ENCODE peak calls at places on chromosomes 13 and 19, in four cellular contexts. One of them, this sample, is unnamed.

GRCh38 chr19:46056536-46056935 is 15.7 kb upstream of the IGFL4 start:
- DNase-seq in body of pancreas: no peak
- DNase-seq in esophagus squamous epithelium: no peak
- DNase-seq in heart left ventricle: no peak
- DNase-seq in this sample: no peak

GRCh38 chr19:51689751-51690358 is 3.3 kb upstream of the SPACA6 start:
- DNase-seq in body of pancreas: no peak
- DNase-seq in esophagus squamous epithelium: no peak
- DNase-seq in heart left ventricle: peak
- DNase-seq in this sample: no peak

GRCh38 chr19:48501446-48501960 is 10.1 kb downstream of the LMTK3 start:
- DNase-seq in esophagus squamous epithelium: no peak
- DNase-seq in body of pancreas: peak
- DNase-seq in heart left ventricle: no peak
- DNase-seq in this sample: no peak

GRCh38 chr13:73168993-73169401 is 110.2 kb downstream of the KLF5 start:
- DNase-seq in esophagus squamous epithelium: no peak
- DNase-seq in heart left ventricle: no peak
- DNase-seq in body of pancreas: no peak
- DNase-seq in this sample: peak

GRCh38 chr19:55179570-55180484 is at the start of gene SYT5:
- DNase-seq in heart left ventricle: no peak
- DNase-seq in esophagus squamous epithelium: no peak
- DNase-seq in body of pancreas: peak
- DNase-seq in this sample: no peak

GRCh38 chr19:48391100-48392005 is at the start of gene KDELR1:
- DNase-seq in body of pancreas: peak
- DNase-seq in esophagus squamous epithelium: no peak
- DNase-seq in heart left ventricle: peak
- DNase-seq in this sample: peak

GRCh38 chr19:9914315-9915207 is 21.8 kb downstream of the OLFM2 start:
- DNase-seq in body of pancreas: peak
- DNase-seq in heart left ventricle: peak
- DNase-seq in esophagus squamous epithelium: no peak
- DNase-seq in this sample: no peak

GRCh38 chr19:50531171-50531612 is 17.5 kb upstream of the ASPDH start:
- DNase-seq in esophagus squamous epithelium: no peak
- DNase-seq in body of pancreas: no peak
- DNase-seq in heart left ventricle: no peak
- DNase-seq in this sample: no peak

GRCh38 chr13:31073859-31074718 is 87.6 kb downstream of the HSPH1 start:
- DNase-seq in body of pancreas: no peak
- DNase-seq in esophagus squamous epithelium: no peak
- DNase-seq in heart left ventricle: no peak
- DNase-seq in this sample: no peak

GRCh38 chr13:103178986-103179695 is 112.9 kb upstream of the SLC10A2 start:
- DNase-seq in heart left ventricle: no peak
- DNase-seq in esophagus squamous epithelium: no peak
- DNase-seq in body of pancreas: no peak
- DNase-seq in this sample: no peak

GRCh38 chr13:111847964-111848363 is 219.0 kb upstream of the SOX1 start:
- DNase-seq in heart left ventricle: no peak
- DNase-seq in esophagus squamous epithelium: no peak
- DNase-seq in body of pancreas: no peak
- DNase-seq in this sample: no peak

GRCh38 chr13:27259831-27260230 is 8.5 kb downstream of the RPL21 start:
- DNase-seq in heart left ventricle: no peak
- DNase-seq in esophagus squamous epithelium: no peak
- DNase-seq in body of pancreas: no peak
- DNase-seq in this sample: no peak

GRCh38 chr19:3544742-3545668 is 6.0 kb downstream of the TEKTIP1 start:
- DNase-seq in body of pancreas: peak
- DNase-seq in heart left ventricle: peak
- DNase-seq in esophagus squamous epithelium: no peak
- DNase-seq in this sample: no peak

GRCh38 chr13:112106467-112107141 is 39.7 kb downstream of the SOX1 start:
- DNase-seq in body of pancreas: no peak
- DNase-seq in heart left ventricle: no peak
- DNase-seq in esophagus squamous epithelium: no peak
- DNase-seq in this sample: no peak

GRCh38 chr13:102309110-102309509 is 92.7 kb downstream of the FGF14 start:
- DNase-seq in body of pancreas: no peak
- DNase-seq in esophagus squamous epithelium: no peak
- DNase-seq in heart left ventricle: no peak
- DNase-seq in this sample: no peak

GRCh38 chr19:5403968-5404640 is 51.1 kb upstream of the ZNRF4 start:
- DNase-seq in esophagus squamous epithelium: no peak
- DNase-seq in heart left ventricle: peak
- DNase-seq in body of pancreas: peak
- DNase-seq in this sample: peak

GRCh38 chr19:47768604-47769003 is 9.9 kb upstream of the SELENOW start:
- DNase-seq in heart left ventricle: no peak
- DNase-seq in esophagus squamous epithelium: no peak
- DNase-seq in body of pancreas: no peak
- DNase-seq in this sample: no peak

GRCh38 chr13:30766234-30766633 is 30.9 kb downstream of the ALOX5AP start:
- DNase-seq in body of pancreas: no peak
- DNase-seq in esophagus squamous epithelium: no peak
- DNase-seq in heart left ventricle: no peak
- DNase-seq in this sample: no peak

GRCh38 chr13:29266261-29266660 is 329.2 kb downstream of the SLC7A1 start:
- DNase-seq in body of pancreas: no peak
- DNase-seq in heart left ventricle: no peak
- DNase-seq in esophagus squamous epithelium: no peak
- DNase-seq in this sample: no peak

GRCh38 chr19:46766569-46767317 is 20.5 kb upstream of the STRN4 start:
- DNase-seq in esophagus squamous epithelium: no peak
- DNase-seq in heart left ventricle: no peak
- DNase-seq in body of pancreas: no peak
- DNase-seq in this sample: no peak

DNA sequence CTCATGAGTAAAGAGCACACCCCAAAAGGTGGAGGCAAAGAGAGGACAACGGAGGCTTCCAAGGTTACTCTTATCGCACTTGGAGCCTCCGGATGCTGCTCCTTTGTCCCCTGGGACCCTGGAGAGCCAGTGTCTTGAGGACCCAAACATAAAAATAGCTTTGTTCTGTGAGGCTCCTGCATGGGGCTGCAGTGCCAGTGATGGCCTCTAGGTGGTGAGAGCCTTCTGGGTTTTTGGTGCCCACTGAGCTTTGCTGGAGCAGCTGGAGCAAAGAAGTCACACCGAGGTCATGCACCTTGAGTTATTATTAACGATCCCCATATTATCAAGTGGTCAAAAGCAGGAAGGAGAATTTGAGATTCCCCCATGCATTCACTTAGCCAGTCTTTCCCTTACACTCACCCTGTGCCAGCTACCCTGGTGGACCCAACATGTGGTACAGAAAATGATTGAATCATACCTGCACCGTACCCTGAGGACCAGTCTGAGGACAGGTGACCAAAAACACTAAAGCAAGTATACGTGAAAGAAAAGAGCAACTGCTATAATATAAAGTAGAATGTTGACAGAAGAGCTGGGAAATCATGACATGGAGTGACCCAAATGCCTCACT is 41.5 kb downstream of the ZNF682 start:
- DNase-seq in heart left ventricle: peak
- DNase-seq in esophagus squamous epithelium: no peak
- DNase-seq in body of pancreas: peak
- DNase-seq in this sample: no peak
- TF ChIP-seq CTCF in heart left ventricle: peak
- TF ChIP-seq CTCF in esophagus squamous epithelium: peak
- TF ChIP-seq CTCF in body of pancreas: peak
- TF ChIP-seq CTCF in this sample: peak

GRCh38 chr19:44757735-44758505 is 9.4 kb downstream of the BCL3 start:
- DNase-seq in heart left ventricle: peak
- DNase-seq in body of pancreas: peak
- DNase-seq in esophagus squamous epithelium: no peak
- DNase-seq in this sample: no peak
- TF ChIP-seq CTCF in heart left ventricle: peak
- TF ChIP-seq CTCF in body of pancreas: no peak
- TF ChIP-seq CTCF in esophagus squamous epithelium: no peak
- TF ChIP-seq CTCF in this sample: no peak

GRCh38 chr13:33066329-33066728 is 50.1 kb downstream of the KL start:
- DNase-seq in heart left ventricle: no peak
- DNase-seq in esophagus squamous epithelium: no peak
- DNase-seq in body of pancreas: no peak
- DNase-seq in this sample: no peak

GRCh38 chr13:33072759-33073158 is 56.5 kb downstream of the KL start:
- DNase-seq in esophagus squamous epithelium: no peak
- DNase-seq in heart left ventricle: no peak
- DNase-seq in body of pancreas: no peak
- DNase-seq in this sample: no peak

GRCh38 chr13:33072282-33072681 is 56.1 kb downstream of the KL start:
- DNase-seq in esophagus squamous epithelium: no peak
- DNase-seq in body of pancreas: no peak
- DNase-seq in heart left ventricle: no peak
- DNase-seq in this sample: no peak

GRCh38 chr13:33070713-33071112 is 54.5 kb downstream of the KL start:
- DNase-seq in body of pancreas: no peak
- DNase-seq in esophagus squamous epithelium: no peak
- DNase-seq in heart left ventricle: no peak
- DNase-seq in this sample: no peak

GRCh38 chr13:33069365-33069764 is 53.1 kb downstream of the KL start:
- DNase-seq in esophagus squamous epithelium: no peak
- DNase-seq in heart left ventricle: no peak
- DNase-seq in body of pancreas: no peak
- DNase-seq in this sample: no peak
- TF ChIP-seq CTCF in esophagus squamous epithelium: no peak
- TF ChIP-seq CTCF in heart left ventricle: peak
- TF ChIP-seq CTCF in body of pancreas: peak
- TF ChIP-seq CTCF in this sample: no peak

GRCh38 chr13:20057214-20057613 is 98.7 kb downstream of the ZMYM2 start:
- DNase-seq in body of pancreas: no peak
- DNase-seq in heart left ventricle: no peak
- DNase-seq in esophagus squamous epithelium: no peak
- DNase-seq in this sample: no peak

GRCh38 chr13:20058476-20058875 is 99.9 kb downstream of the ZMYM2 start:
- DNase-seq in body of pancreas: no peak
- DNase-seq in heart left ventricle: no peak
- DNase-seq in esophagus squamous epithelium: no peak
- DNase-seq in this sample: no peak

GRCh38 chr13:20053891-20054290 is 95.4 kb downstream of the ZMYM2 start:
- DNase-seq in esophagus squamous epithelium: no peak
- DNase-seq in body of pancreas: no peak
- DNase-seq in heart left ventricle: no peak
- DNase-seq in this sample: no peak

GRCh38 chr13:20054586-20054985 is 96.1 kb downstream of the ZMYM2 start:
- DNase-seq in heart left ventricle: no peak
- DNase-seq in body of pancreas: no peak
- DNase-seq in esophagus squamous epithelium: no peak
- DNase-seq in this sample: no peak

GRCh38 chr13:20057963-20058362 is 99.4 kb downstream of the ZMYM2 start:
- DNase-seq in heart left ventricle: no peak
- DNase-seq in esophagus squamous epithelium: no peak
- DNase-seq in body of pancreas: no peak
- DNase-seq in this sample: no peak
- TF ChIP-seq CTCF in heart left ventricle: peak
- TF ChIP-seq CTCF in esophagus squamous epithelium: no peak
- TF ChIP-seq CTCF in body of pancreas: no peak
- TF ChIP-seq CTCF in this sample: no peak

This sample was measured in astrocyte of the cerebellum.